ENCODE peak calls at places on chromosomes 7 and 10, in seven cellular contexts. One of them, this sample, is unnamed.

GRCh38 chr7:143416565-143417149 is 8.0 kb upstream of the EPHA1 start:
- DNase-seq in IMR-90: peak
- DNase-seq in testis: no peak
- DNase-seq in foreskin fibroblast: peak
- DNase-seq in lower lobe of right lung: no peak
- DNase-seq in HL-60: no peak
- DNase-seq in ovary: no peak
- DNase-seq in this sample: peak

GRCh38 chr10:128545216-128545615 is 419.0 kb upstream of the MKI67 start:
- DNase-seq in IMR-90: no peak
- DNase-seq in testis: no peak
- DNase-seq in foreskin fibroblast: no peak
- DNase-seq in lower lobe of right lung: no peak
- DNase-seq in HL-60: no peak
- DNase-seq in ovary: no peak
- DNase-seq in this sample: no peak

GRCh38 chr7:27329917-27330316 is 87.3 kb downstream of the EVX1 start:
- DNase-seq in IMR-90: no peak
- DNase-seq in testis: no peak
- DNase-seq in foreskin fibroblast: no peak
- DNase-seq in lower lobe of right lung: no peak
- DNase-seq in HL-60: no peak
- DNase-seq in ovary: no peak
- DNase-seq in this sample: no peak

GRCh38 chr7:94683066-94683465 is 27.1 kb upstream of the SGCE start:
- DNase-seq in IMR-90: no peak
- DNase-seq in testis: no peak
- DNase-seq in foreskin fibroblast: no peak
- DNase-seq in lower lobe of right lung: no peak
- DNase-seq in HL-60: no peak
- DNase-seq in ovary: no peak
- DNase-seq in this sample: no peak

GRCh38 chr7:95264225-95264927 is 60.0 kb downstream of the PON1 start:
- DNase-seq in IMR-90: peak
- DNase-seq in testis: no peak
- DNase-seq in foreskin fibroblast: no peak
- DNase-seq in lower lobe of right lung: no peak
- DNase-seq in HL-60: no peak
- DNase-seq in ovary: no peak
- DNase-seq in this sample: no peak

GRCh38 chr10:125021686-125022374 is 79.9 kb downstream of the ZRANB1 start:
- DNase-seq in IMR-90: no peak
- DNase-seq in testis: no peak
- DNase-seq in foreskin fibroblast: no peak
- DNase-seq in lower lobe of right lung: peak
- DNase-seq in HL-60: no peak
- DNase-seq in ovary: no peak
- DNase-seq in this sample: no peak

GRCh38 chr10:59625842-59626522 is 83.7 kb downstream of the SLC16A9 start:
- DNase-seq in IMR-90: peak
- DNase-seq in testis: peak
- DNase-seq in foreskin fibroblast: peak
- DNase-seq in lower lobe of right lung: no peak
- DNase-seq in HL-60: peak
- DNase-seq in ovary: peak
- DNase-seq in this sample: peak

GRCh38 chr7:144118341-144118740 is 4.6 kb upstream of the OR2A14 start:
- DNase-seq in IMR-90: no peak
- DNase-seq in testis: no peak
- DNase-seq in foreskin fibroblast: no peak
- DNase-seq in lower lobe of right lung: no peak
- DNase-seq in HL-60: no peak
- DNase-seq in ovary: no peak
- DNase-seq in this sample: no peak

GRCh38 chr7:113912881-113913280 is 5.9 kb downstream of the PPP1R3A start:
- DNase-seq in IMR-90: no peak
- DNase-seq in testis: no peak
- DNase-seq in foreskin fibroblast: no peak
- DNase-seq in lower lobe of right lung: no peak
- DNase-seq in HL-60: no peak
- DNase-seq in ovary: no peak
- DNase-seq in this sample: no peak

GRCh38 chr10:114357591-114357990 is 46.7 kb downstream of the AFAP1L2 start:
- DNase-seq in IMR-90: no peak
- DNase-seq in testis: no peak
- DNase-seq in foreskin fibroblast: no peak
- DNase-seq in lower lobe of right lung: no peak
- DNase-seq in HL-60: no peak
- DNase-seq in ovary: no peak
- DNase-seq in this sample: no peak

GRCh38 chr10:132366006-132366405 is 31.0 kb upstream of the PWWP2B start:
- DNase-seq in IMR-90: no peak
- DNase-seq in testis: no peak
- DNase-seq in foreskin fibroblast: no peak
- DNase-seq in lower lobe of right lung: peak
- DNase-seq in HL-60: no peak
- DNase-seq in ovary: no peak
- DNase-seq in this sample: peak

GRCh38 chr10:77592946-77593636 is 44.5 kb downstream of the KCNMA1 start:
- DNase-seq in IMR-90: peak
- DNase-seq in testis: no peak
- DNase-seq in foreskin fibroblast: peak
- DNase-seq in lower lobe of right lung: no peak
- DNase-seq in HL-60: no peak
- DNase-seq in ovary: no peak
- DNase-seq in this sample: peak

GRCh38 chr10:49419005-49419404 is 23.1 kb upstream of the DRGX start:
- DNase-seq in IMR-90: no peak
- DNase-seq in testis: no peak
- DNase-seq in foreskin fibroblast: no peak
- DNase-seq in lower lobe of right lung: peak
- DNase-seq in HL-60: no peak
- DNase-seq in ovary: no peak
- DNase-seq in this sample: no peak

GRCh38 chr7:76016191-76016947 is 22.0 kb upstream of the TMEM120A start:
- DNase-seq in IMR-90: peak
- DNase-seq in testis: no peak
- DNase-seq in foreskin fibroblast: no peak
- DNase-seq in lower lobe of right lung: no peak
- DNase-seq in HL-60: no peak
- DNase-seq in ovary: no peak
- DNase-seq in this sample: no peak

GRCh38 chr7:155166673-155167370 is 96.7 kb downstream of the HTR5A start:
- DNase-seq in IMR-90: peak
- DNase-seq in testis: no peak
- DNase-seq in foreskin fibroblast: peak
- DNase-seq in lower lobe of right lung: no peak
- DNase-seq in HL-60: peak
- DNase-seq in ovary: peak
- DNase-seq in this sample: peak

GRCh38 chr10:43958071-43958432 is 309.4 kb upstream of the ZNF32 start:
- DNase-seq in IMR-90: no peak
- DNase-seq in testis: no peak
- DNase-seq in foreskin fibroblast: no peak
- DNase-seq in lower lobe of right lung: no peak
- DNase-seq in HL-60: no peak
- DNase-seq in ovary: no peak
- DNase-seq in this sample: no peak

GRCh38 chr7:28687631-28688030 is 270.5 kb downstream of the TRIL start:
- DNase-seq in IMR-90: no peak
- DNase-seq in testis: no peak
- DNase-seq in foreskin fibroblast: no peak
- DNase-seq in lower lobe of right lung: no peak
- DNase-seq in HL-60: no peak
- DNase-seq in ovary: no peak
- DNase-seq in this sample: no peak

GRCh38 chr10:92848037-92848440 is 281 bp upstream of the EXOC6 start:
- DNase-seq in IMR-90: no peak
- DNase-seq in testis: no peak
- DNase-seq in foreskin fibroblast: no peak
- DNase-seq in lower lobe of right lung: no peak
- DNase-seq in HL-60: peak
- DNase-seq in ovary: no peak
- DNase-seq in this sample: peak

GRCh38 chr7:95101422-95101821 is 194.0 kb downstream of the PPP1R9A start:
- DNase-seq in IMR-90: no peak
- DNase-seq in testis: no peak
- DNase-seq in foreskin fibroblast: no peak
- DNase-seq in lower lobe of right lung: no peak
- DNase-seq in HL-60: no peak
- DNase-seq in ovary: no peak
- DNase-seq in this sample: no peak

GRCh38 chr10:79354141-79354540 is 6.9 kb downstream of the PPIF start:
- DNase-seq in IMR-90: no peak
- DNase-seq in testis: peak
- DNase-seq in foreskin fibroblast: no peak
- DNase-seq in lower lobe of right lung: no peak
- DNase-seq in HL-60: no peak
- DNase-seq in ovary: no peak
- DNase-seq in this sample: no peak

DNA sequence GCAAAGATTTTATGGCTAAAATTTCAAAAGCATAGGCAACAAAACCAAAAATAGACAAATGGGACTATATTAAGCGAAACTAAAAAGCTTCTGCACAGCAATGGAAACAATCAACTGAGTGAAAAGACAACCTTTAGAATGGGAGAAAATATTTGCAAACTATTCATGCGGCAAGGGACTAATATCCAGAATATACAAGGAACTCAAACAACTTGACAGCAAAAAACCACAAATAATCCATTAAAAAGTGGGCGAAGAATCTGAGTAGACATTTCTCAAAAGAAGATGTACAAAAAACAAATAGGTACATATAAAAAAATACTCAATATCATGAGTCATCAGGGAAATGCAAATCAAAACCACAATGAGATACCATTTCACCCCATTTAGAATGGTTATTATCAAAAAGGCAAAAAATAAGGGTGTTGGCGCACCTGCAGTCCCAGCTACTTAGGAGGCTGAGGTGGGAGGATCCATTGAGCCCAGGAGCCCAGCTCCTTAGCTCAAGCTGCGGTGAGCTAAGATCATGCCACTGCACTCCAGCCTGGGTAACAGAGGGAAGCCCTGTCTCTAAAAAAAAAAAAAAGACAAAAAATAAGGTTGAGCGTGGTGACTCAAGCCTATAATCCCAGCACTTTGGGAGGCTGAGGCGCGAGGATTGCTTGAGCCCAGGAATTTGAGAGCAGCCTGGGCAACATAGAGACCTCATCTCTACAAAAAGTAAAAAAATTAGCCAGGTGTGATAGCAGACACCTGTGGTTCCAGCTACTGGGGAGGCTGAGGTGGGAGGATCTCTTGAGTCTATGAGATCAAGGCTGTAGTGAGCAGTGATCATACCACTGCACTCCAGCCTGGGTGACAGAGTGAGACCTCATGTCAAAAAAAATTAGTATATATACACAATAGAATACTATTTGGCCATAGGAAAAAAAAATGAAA is 4.2 kb upstream of the CCM2 start:
- DNase-seq in IMR-90: no peak
- DNase-seq in testis: no peak
- DNase-seq in foreskin fibroblast: no peak
- DNase-seq in lower lobe of right lung: no peak
- DNase-seq in HL-60: no peak
- DNase-seq in ovary: no peak
- DNase-seq in this sample: no peak
- H3K4me3 ChIP-seq in IMR-90: no peak
- H3K4me3 ChIP-seq in testis: no peak
- H3K4me3 ChIP-seq in foreskin fibroblast: no peak
- H3K4me3 ChIP-seq in lower lobe of right lung: no peak
- H3K4me3 ChIP-seq in HL-60: no peak
- H3K4me3 ChIP-seq in ovary: no peak
- H3K4me3 ChIP-seq in this sample: no peak

DNA sequence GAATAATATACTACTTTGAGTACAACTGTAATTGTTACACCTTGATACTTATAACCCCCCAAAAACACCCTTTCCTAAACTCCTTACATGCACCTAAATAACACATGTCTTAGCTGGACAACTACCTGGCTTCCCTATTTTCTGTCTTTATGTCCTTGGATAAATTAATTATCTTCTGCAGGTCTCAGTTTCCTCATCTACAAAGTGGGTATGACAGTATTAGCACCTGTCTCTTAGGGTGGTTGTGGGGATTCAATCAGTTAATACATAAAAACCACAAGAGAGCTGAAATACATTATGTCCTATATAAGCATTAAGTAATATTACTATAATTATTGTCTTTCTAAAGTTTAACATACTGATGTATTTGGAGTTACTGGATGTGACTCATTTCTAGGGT is 10.8 kb downstream of the STEAP2 start:
- DNase-seq in IMR-90: no peak
- DNase-seq in testis: no peak
- DNase-seq in foreskin fibroblast: no peak
- DNase-seq in lower lobe of right lung: no peak
- DNase-seq in HL-60: no peak
- DNase-seq in ovary: no peak
- DNase-seq in this sample: no peak
- TF ChIP-seq CTCF in IMR-90: no peak
- TF ChIP-seq CTCF in testis: no peak
- TF ChIP-seq CTCF in foreskin fibroblast: no peak
- TF ChIP-seq CTCF in lower lobe of right lung: no peak
- TF ChIP-seq CTCF in HL-60: no peak
- TF ChIP-seq CTCF in ovary: no peak
- TF ChIP-seq CTCF in this sample: no peak

GRCh38 chr7:140640060-140640611 is 477 bp downstream of the DENND2A start:
- DNase-seq in IMR-90: peak
- DNase-seq in testis: peak
- DNase-seq in foreskin fibroblast: peak
- DNase-seq in lower lobe of right lung: peak
- DNase-seq in HL-60: no peak
- DNase-seq in ovary: peak
- DNase-seq in this sample: peak
- H3K4me3 ChIP-seq in IMR-90: peak
- H3K4me3 ChIP-seq in testis: peak
- H3K4me3 ChIP-seq in foreskin fibroblast: peak
- H3K4me3 ChIP-seq in lower lobe of right lung: peak
- H3K4me3 ChIP-seq in HL-60: no peak
- H3K4me3 ChIP-seq in ovary: peak
- H3K4me3 ChIP-seq in this sample: peak

DNA sequence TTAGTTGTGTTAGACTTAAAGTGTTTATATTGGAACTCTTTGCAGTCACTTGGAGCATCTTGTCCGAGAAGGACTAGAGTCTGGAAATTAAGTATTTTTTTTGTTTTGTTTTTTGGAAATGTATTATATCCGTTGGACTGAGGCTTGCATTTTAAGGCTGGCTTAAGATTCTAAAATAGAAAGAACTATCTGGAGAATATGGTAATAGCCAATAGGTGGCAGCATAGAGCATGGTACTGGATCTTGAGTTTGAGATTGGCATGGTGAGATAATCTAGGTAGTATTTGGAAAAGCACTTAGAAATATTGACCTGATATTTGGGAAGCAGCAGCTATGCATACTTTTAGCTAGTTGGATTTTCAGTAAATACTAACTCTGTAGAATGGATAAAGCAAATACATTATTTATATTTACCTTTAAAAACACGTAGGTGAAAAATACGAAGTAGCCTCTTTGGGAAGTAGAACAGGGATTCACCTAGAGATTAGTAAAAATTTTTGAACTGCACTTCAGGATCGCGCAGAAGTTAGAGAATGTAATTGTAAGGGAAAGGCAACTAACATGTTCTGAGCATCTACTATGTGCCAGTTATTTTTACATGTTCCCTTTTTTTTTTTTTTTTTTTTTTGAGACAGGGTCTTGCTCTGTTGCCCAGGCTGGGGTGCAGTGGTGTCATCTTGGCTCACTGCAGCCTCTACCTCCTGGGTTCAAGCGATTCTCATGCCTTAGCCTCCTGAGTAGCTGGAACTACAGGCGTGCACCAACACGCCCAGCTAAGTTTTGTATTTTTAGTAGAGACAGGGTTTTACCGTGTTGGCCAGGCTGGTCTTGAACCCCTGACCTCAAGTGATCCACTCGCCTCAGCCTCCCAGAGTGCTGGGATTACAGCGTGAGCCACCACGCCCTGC is 78.6 kb downstream of the LCOR start:
- DNase-seq in IMR-90: peak
- DNase-seq in testis: no peak
- DNase-seq in foreskin fibroblast: peak
- DNase-seq in lower lobe of right lung: no peak
- DNase-seq in HL-60: no peak
- DNase-seq in ovary: no peak
- DNase-seq in this sample: peak
- TF ChIP-seq CTCF in IMR-90: peak
- TF ChIP-seq CTCF in testis: peak
- TF ChIP-seq CTCF in foreskin fibroblast: peak
- TF ChIP-seq CTCF in lower lobe of right lung: peak
- TF ChIP-seq CTCF in HL-60: peak
- TF ChIP-seq CTCF in ovary: no peak
- TF ChIP-seq CTCF in this sample: peak

This sample was measured in osteoblast.